ENCODE peak calls at places on chromosome 16, in four cellular contexts. One of them, this sample, is unnamed.
A peak's percentile ranks its signal among the peaks of the same experiment; 100 is the strongest.

GRCh38 chr16:53154513-53154912 is 99.7 kb downstream of the CHD9 start:
- DNase-seq in stimulated activated CD8-positive, alpha-beta memory T cell treated with anti-CD3 and anti-CD28 coated beads, Interleukin-7, amount 100 ng/mL, for 1 hour: no peak
- DNase-seq in A549: no peak
- DNase-seq in SHP77: no peak
- DNase-seq in this sample: no peak

GRCh38 chr16:66486773-66487579 is 59.9 kb downstream of the BEAN1 start:
- DNase-seq in A549: peak; percentile 33
- DNase-seq in SHP77: peak; percentile 29
- DNase-seq in stimulated activated CD8-positive, alpha-beta memory T cell treated with anti-CD3 and anti-CD28 coated beads, Interleukin-7, amount 100 ng/mL, for 1 hour: no peak
- DNase-seq in this sample: peak; percentile 54

GRCh38 chr16:53220585-53220984 is 165.8 kb downstream of the CHD9 start:
- DNase-seq in stimulated activated CD8-positive, alpha-beta memory T cell treated with anti-CD3 and anti-CD28 coated beads, Interleukin-7, amount 100 ng/mL, for 1 hour: no peak
- DNase-seq in A549: peak; percentile 49
- DNase-seq in SHP77: no peak
- DNase-seq in this sample: peak; percentile 17

GRCh38 chr16:977096-977701 is 4.4 kb upstream of the SOX8 start:
- DNase-seq in SHP77: no peak
- DNase-seq in A549: no peak
- DNase-seq in stimulated activated CD8-positive, alpha-beta memory T cell treated with anti-CD3 and anti-CD28 coated beads, Interleukin-7, amount 100 ng/mL, for 1 hour: no peak
- DNase-seq in this sample: no peak

GRCh38 chr16:88839026-88839529 is 17.7 kb downstream of the GALNS start:
- DNase-seq in A549: peak; percentile 58
- DNase-seq in stimulated activated CD8-positive, alpha-beta memory T cell treated with anti-CD3 and anti-CD28 coated beads, Interleukin-7, amount 100 ng/mL, for 1 hour: no peak
- DNase-seq in SHP77: no peak
- DNase-seq in this sample: no peak

GRCh38 chr16:1071561-1072225 is 854 bp upstream of the SSTR5 start:
- DNase-seq in SHP77: no peak
- DNase-seq in stimulated activated CD8-positive, alpha-beta memory T cell treated with anti-CD3 and anti-CD28 coated beads, Interleukin-7, amount 100 ng/mL, for 1 hour: no peak
- DNase-seq in A549: no peak
- DNase-seq in this sample: no peak

GRCh38 chr16:3577302-3577752 is at the start of gene NLRC3:
- DNase-seq in SHP77: no peak
- DNase-seq in stimulated activated CD8-positive, alpha-beta memory T cell treated with anti-CD3 and anti-CD28 coated beads, Interleukin-7, amount 100 ng/mL, for 1 hour: peak; percentile 7
- DNase-seq in A549: no peak
- DNase-seq in this sample: no peak

GRCh38 chr16:81889896-81890634 is 111.0 kb downstream of the PLCG2 start:
- DNase-seq in SHP77: peak; percentile 66
- DNase-seq in A549: peak; percentile 71
- DNase-seq in stimulated activated CD8-positive, alpha-beta memory T cell treated with anti-CD3 and anti-CD28 coated beads, Interleukin-7, amount 100 ng/mL, for 1 hour: peak; percentile 12
- DNase-seq in this sample: peak; percentile 66

GRCh38 chr16:3216263-3216640 is 18.7 kb downstream of the ZNF200 start:
- DNase-seq in A549: no peak
- DNase-seq in stimulated activated CD8-positive, alpha-beta memory T cell treated with anti-CD3 and anti-CD28 coated beads, Interleukin-7, amount 100 ng/mL, for 1 hour: no peak
- DNase-seq in SHP77: no peak
- DNase-seq in this sample: no peak

GRCh38 chr16:52494621-52495020 is 52.3 kb downstream of the TOX3 start:
- DNase-seq in SHP77: no peak
- DNase-seq in A549: no peak
- DNase-seq in stimulated activated CD8-positive, alpha-beta memory T cell treated with anti-CD3 and anti-CD28 coated beads, Interleukin-7, amount 100 ng/mL, for 1 hour: no peak
- DNase-seq in this sample: no peak

GRCh38 chr16:22813223-22813945 is 578 bp upstream of the HS3ST2 start:
- DNase-seq in stimulated activated CD8-positive, alpha-beta memory T cell treated with anti-CD3 and anti-CD28 coated beads, Interleukin-7, amount 100 ng/mL, for 1 hour: no peak
- DNase-seq in SHP77: no peak
- DNase-seq in A549: no peak
- DNase-seq in this sample: no peak

GRCh38 chr16:24986512-24987303 is 28.5 kb downstream of the ARHGAP17 start:
- DNase-seq in stimulated activated CD8-positive, alpha-beta memory T cell treated with anti-CD3 and anti-CD28 coated beads, Interleukin-7, amount 100 ng/mL, for 1 hour: no peak
- DNase-seq in A549: peak; percentile 66
- DNase-seq in SHP77: no peak
- DNase-seq in this sample: peak; percentile 17

GRCh38 chr16:72932677-72933335 is 115.1 kb downstream of the ZFHX3 start:
- DNase-seq in A549: no peak
- DNase-seq in SHP77: no peak
- DNase-seq in stimulated activated CD8-positive, alpha-beta memory T cell treated with anti-CD3 and anti-CD28 coated beads, Interleukin-7, amount 100 ng/mL, for 1 hour: no peak
- DNase-seq in this sample: no peak

GRCh38 chr16:89827383-89828198 is 684 bp upstream of the SPIRE2 start:
- DNase-seq in A549: peak; percentile 85
- DNase-seq in SHP77: peak; percentile 65
- DNase-seq in stimulated activated CD8-positive, alpha-beta memory T cell treated with anti-CD3 and anti-CD28 coated beads, Interleukin-7, amount 100 ng/mL, for 1 hour: no peak
- DNase-seq in this sample: peak; percentile 50

GRCh38 chr16:21100447-21100846 is 50.2 kb downstream of the DNAH3 start:
- DNase-seq in A549: peak; percentile 81
- DNase-seq in stimulated activated CD8-positive, alpha-beta memory T cell treated with anti-CD3 and anti-CD28 coated beads, Interleukin-7, amount 100 ng/mL, for 1 hour: no peak
- DNase-seq in SHP77: no peak
- DNase-seq in this sample: no peak

GRCh38 chr16:84093879-84094270 is 22.9 kb downstream of the MBTPS1 start:
- DNase-seq in SHP77: no peak
- DNase-seq in A549: no peak
- DNase-seq in stimulated activated CD8-positive, alpha-beta memory T cell treated with anti-CD3 and anti-CD28 coated beads, Interleukin-7, amount 100 ng/mL, for 1 hour: no peak
- DNase-seq in this sample: no peak

GRCh38 chr16:66054095-66054494 is 312.4 kb upstream of the CDH5 start:
- DNase-seq in SHP77: no peak
- DNase-seq in A549: no peak
- DNase-seq in stimulated activated CD8-positive, alpha-beta memory T cell treated with anti-CD3 and anti-CD28 coated beads, Interleukin-7, amount 100 ng/mL, for 1 hour: no peak
- DNase-seq in this sample: no peak

GRCh38 chr16:10868562-10869469 is 8.2 kb upstream of the CIITA start:
- DNase-seq in stimulated activated CD8-positive, alpha-beta memory T cell treated with anti-CD3 and anti-CD28 coated beads, Interleukin-7, amount 100 ng/mL, for 1 hour: no peak
- DNase-seq in SHP77: peak; percentile 1
- DNase-seq in A549: no peak
- DNase-seq in this sample: no peak

GRCh38 chr16:28990375-28991040 is 5.7 kb downstream of the LAT start:
- DNase-seq in SHP77: no peak
- DNase-seq in stimulated activated CD8-positive, alpha-beta memory T cell treated with anti-CD3 and anti-CD28 coated beads, Interleukin-7, amount 100 ng/mL, for 1 hour: peak; percentile 33
- DNase-seq in A549: no peak
- DNase-seq in this sample: no peak

GRCh38 chr16:27547134-27547533 is 2.6 kb downstream of the GTF3C1 start:
- DNase-seq in stimulated activated CD8-positive, alpha-beta memory T cell treated with anti-CD3 and anti-CD28 coated beads, Interleukin-7, amount 100 ng/mL, for 1 hour: no peak
- DNase-seq in SHP77: no peak
- DNase-seq in A549: no peak
- DNase-seq in this sample: peak; percentile 68

GRCh38 chr16:3961449-3961849 is 80.9 kb upstream of the CREBBP start:
- DNase-seq in A549: peak; percentile 36
- DNase-seq in SHP77: peak; percentile 52
- DNase-seq in stimulated activated CD8-positive, alpha-beta memory T cell treated with anti-CD3 and anti-CD28 coated beads, Interleukin-7, amount 100 ng/mL, for 1 hour: no peak
- DNase-seq in this sample: peak; percentile 58

GRCh38 chr16:77986021-77986420 is 36.3 kb upstream of the CLEC3A start:
- DNase-seq in SHP77: no peak
- DNase-seq in stimulated activated CD8-positive, alpha-beta memory T cell treated with anti-CD3 and anti-CD28 coated beads, Interleukin-7, amount 100 ng/mL, for 1 hour: no peak
- DNase-seq in A549: no peak
- DNase-seq in this sample: no peak

GRCh38 chr16:83903739-83904138 is 4.8 kb downstream of the MLYCD start:
- DNase-seq in A549: no peak
- DNase-seq in SHP77: peak; percentile 58
- DNase-seq in stimulated activated CD8-positive, alpha-beta memory T cell treated with anti-CD3 and anti-CD28 coated beads, Interleukin-7, amount 100 ng/mL, for 1 hour: no peak
- DNase-seq in this sample: peak; percentile 66

GRCh38 chr16:49681449-49681848 is 174.5 kb downstream of the ZNF423 start:
- DNase-seq in stimulated activated CD8-positive, alpha-beta memory T cell treated with anti-CD3 and anti-CD28 coated beads, Interleukin-7, amount 100 ng/mL, for 1 hour: no peak
- DNase-seq in SHP77: no peak
- DNase-seq in A549: no peak
- DNase-seq in this sample: no peak

GRCh38 chr16:84541999-84542876 is 37.8 kb upstream of the MEAK7 start:
- DNase-seq in stimulated activated CD8-positive, alpha-beta memory T cell treated with anti-CD3 and anti-CD28 coated beads, Interleukin-7, amount 100 ng/mL, for 1 hour: no peak
- DNase-seq in SHP77: no peak
- DNase-seq in A549: no peak
- DNase-seq in this sample: no peak

GRCh38 chr16:88013091-88013609 is 61.9 kb downstream of the BANP start:
- DNase-seq in stimulated activated CD8-positive, alpha-beta memory T cell treated with anti-CD3 and anti-CD28 coated beads, Interleukin-7, amount 100 ng/mL, for 1 hour: no peak
- DNase-seq in SHP77: no peak
- DNase-seq in A549: no peak
- DNase-seq in this sample: no peak

GRCh38 chr16:28212532-28212873 is 738 bp upstream of the XPO6 start:
- DNase-seq in stimulated activated CD8-positive, alpha-beta memory T cell treated with anti-CD3 and anti-CD28 coated beads, Interleukin-7, amount 100 ng/mL, for 1 hour: no peak
- DNase-seq in SHP77: no peak
- DNase-seq in A549: no peak
- DNase-seq in this sample: peak; percentile 44

GRCh38 chr16:23826528-23827244 is 9.1 kb upstream of the PRKCB start:
- DNase-seq in SHP77: no peak
- DNase-seq in A549: peak; percentile 38
- DNase-seq in stimulated activated CD8-positive, alpha-beta memory T cell treated with anti-CD3 and anti-CD28 coated beads, Interleukin-7, amount 100 ng/mL, for 1 hour: no peak
- DNase-seq in this sample: no peak

GRCh38 chr16:19183187-19183586 is 15.1 kb downstream of the SYT17 start:
- DNase-seq in SHP77: no peak
- DNase-seq in stimulated activated CD8-positive, alpha-beta memory T cell treated with anti-CD3 and anti-CD28 coated beads, Interleukin-7, amount 100 ng/mL, for 1 hour: no peak
- DNase-seq in A549: no peak
- DNase-seq in this sample: no peak